ENCODE peak calls at places on chromosomes 16 and 17, in four cellular contexts. O is GM12878, H is upper lobe of left lung, E is A549. D is an unnamed sample.
A peak's percentile ranks its signal among the peaks of the same experiment; 100 is the strongest.

GRCh38 chr17:51741447-51741846 is 417.1 kb downstream of the CA10 start:
- DNase-seq in O (no peak), H (no peak), E (peak; percentile 22), D (no peak)

GRCh38 chr16:71479420-71479819 is 9.7 kb downstream of the ZNF19 start:
- DNase-seq in O (no peak), H (no peak), E (peak; percentile 29), D (peak; percentile 50)

GRCh38 chr16:54706406-54706805 is 224.3 kb upstream of the IRX5 start:
- DNase-seq in O (no peak), H (no peak), E (no peak), D (no peak)

GRCh38 chr17:32477220-32477619 is 9.6 kb upstream of the CDK5R1 start:
- DNase-seq in O (no peak), H (no peak), E (no peak), D (no peak)

GRCh38 chr16:1932050-1933028 is 10.7 kb downstream of the MSRB1 start:
- DNase-seq in O (no peak), H (peak; percentile 59), E (peak; percentile 80), D (no peak)

GRCh38 chr17:29066053-29066452 is 23.1 kb downstream of the PIPOX start:
- DNase-seq in O (no peak), H (no peak), E (no peak), D (peak; percentile 56)

GRCh38 chr17:74351552-74352210 is 10.0 kb downstream of the BTBD17 start:
- DNase-seq in O (no peak), H (peak; percentile 79), E (peak; percentile 66), D (peak; percentile 85)

GRCh38 chr16:23448392-23448791 is 4.6 kb downstream of the COG7 start:
- DNase-seq in O (no peak), H (no peak), E (peak; percentile 22), D (no peak)

GRCh38 chr16:19113577-19114358 is at the start of gene ITPRIPL2:
- DNase-seq in O (no peak), H (peak; percentile 95), E (peak; percentile 93), D (peak; percentile 92)

GRCh38 chr17:19346351-19347255 is 15.9 kb downstream of the B9D1 start:
- DNase-seq in O (no peak), H (no peak), E (peak; percentile 84), D (no peak)

GRCh38 chr17:12745481-12745880 is 43.8 kb upstream of the ARHGAP44 start:
- DNase-seq in O (no peak), H (no peak), E (no peak), D (no peak)

GRCh38 chr16:78317871-78318270 is 218.4 kb downstream of the WWOX start:
- DNase-seq in O (no peak), H (no peak), E (no peak), D (no peak)

GRCh38 chr17:77526728-77527355 is 386.1 kb downstream of the SEC14L1 start:
- DNase-seq in O (no peak), H (no peak), E (no peak), D (no peak)

GRCh38 chr17:37056622-37057021 is 107.9 kb downstream of the AATF start:
- DNase-seq in O (no peak), H (no peak), E (no peak), D (no peak)

GRCh38 chr17:4220655-4221054 is 43.1 kb downstream of the ANKFY1 start:
- DNase-seq in O (no peak), H (no peak), E (no peak), D (no peak)
- TF ChIP-seq EP300 in O (no peak), H (peak; percentile 62), E (no peak), D (no peak)

DNA sequence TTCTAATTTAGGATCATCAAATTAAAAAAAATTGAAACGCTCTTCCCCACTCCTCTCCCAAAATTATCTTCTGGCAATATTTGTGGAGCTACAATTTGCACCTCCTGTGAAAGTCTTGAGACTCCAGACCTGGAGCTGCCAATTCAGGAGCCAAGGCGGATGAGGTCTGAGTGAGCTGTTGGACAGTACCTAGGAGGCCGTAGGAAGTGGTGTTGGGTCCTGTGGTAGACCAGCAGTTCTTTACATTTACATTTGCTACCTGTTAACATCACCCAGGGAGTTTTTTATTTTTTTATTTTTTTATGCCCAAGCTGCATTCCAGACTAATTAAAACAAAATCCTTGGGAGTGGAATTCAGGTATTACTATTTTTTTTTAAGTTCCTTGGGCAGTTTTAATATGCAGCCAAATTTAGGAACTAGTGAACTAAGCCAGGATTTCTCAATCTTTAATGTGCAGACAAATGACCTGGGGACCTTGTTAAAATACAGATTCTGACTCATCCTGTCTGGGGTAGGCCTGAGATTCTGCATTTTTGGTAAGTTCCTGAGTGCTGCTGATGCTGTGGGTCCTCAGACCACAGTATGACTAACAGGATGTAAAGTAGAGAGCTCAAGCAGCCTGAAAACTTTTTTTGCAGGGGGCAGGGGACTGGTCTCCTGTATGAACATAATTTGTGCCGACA is 271.1 kb downstream of the PHKB start:
- DNase-seq in O (no peak), H (no peak), E (peak; percentile 28), D (no peak)
- TF ChIP-seq EP300 in O (no peak), H (no peak), E (no peak), D (no peak)

DNA sequence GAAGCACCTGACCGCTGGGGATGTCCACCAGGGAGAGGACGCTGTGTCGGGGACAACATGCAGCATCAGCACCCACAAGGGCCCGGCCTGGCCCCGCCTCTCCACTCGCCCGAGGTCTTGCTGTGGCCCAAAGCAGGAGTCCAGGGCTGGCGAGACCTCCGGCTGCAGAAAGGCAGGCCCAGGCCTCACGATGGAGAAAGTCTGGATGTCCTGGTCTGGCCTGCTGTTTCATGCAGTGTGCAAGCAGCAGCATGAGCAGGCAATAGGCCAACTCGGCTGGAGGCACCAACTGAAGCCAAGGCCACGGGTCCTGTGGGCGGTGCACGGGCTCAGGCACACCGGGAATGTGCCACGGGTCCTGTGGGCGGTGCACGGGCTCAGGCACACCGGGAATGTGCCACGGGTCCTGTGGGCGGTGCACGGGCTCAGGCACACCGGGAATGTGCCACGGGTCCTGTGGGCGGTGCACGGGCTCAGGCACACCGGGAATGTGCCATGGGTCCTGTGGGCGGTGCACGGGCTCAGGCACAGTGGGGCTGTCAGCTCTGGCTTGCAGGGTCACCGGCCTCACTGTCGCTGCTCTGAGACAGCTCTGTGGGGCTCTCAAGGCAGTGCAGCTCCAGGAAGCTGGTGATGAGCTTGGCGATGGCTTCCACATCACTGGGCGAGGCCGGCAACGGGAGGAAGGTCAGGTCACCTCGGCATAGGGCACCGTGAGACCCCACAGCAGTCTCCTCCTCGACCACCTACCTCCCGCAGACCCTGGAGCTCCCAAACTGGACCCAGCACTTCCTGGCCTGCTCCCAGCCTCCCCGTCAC is 6.9 kb downstream of the CYBC1 start:
- DNase-seq in O (no peak), H (peak; percentile 76), E (no peak), D (no peak)
- TF ChIP-seq EP300 in O (no peak), H (no peak), E (no peak), D (no peak)

GRCh38 chr16:66832661-66833305 is 2.0 kb upstream of the NAE1 start:
- DNase-seq in O (no peak), H (no peak), E (no peak), D (no peak)

GRCh38 chr16:66832190-66832589 is 1.4 kb upstream of the NAE1 start:
- DNase-seq in O (no peak), H (no peak), E (no peak), D (no peak)

GRCh38 chr16:66834746-66835145 is 4.0 kb upstream of the NAE1 start:
- DNase-seq in O (no peak), H (no peak), E (no peak), D (no peak)

GRCh38 chr16:66830422-66831404 is at the start of gene NAE1:
- DNase-seq in O (peak; percentile 57), H (peak; percentile 99), E (peak; percentile 91), D (peak; percentile 98)
- TF ChIP-seq EP300 in O (no peak), H (no peak), E (no peak), D (peak; percentile 10)

DNA sequence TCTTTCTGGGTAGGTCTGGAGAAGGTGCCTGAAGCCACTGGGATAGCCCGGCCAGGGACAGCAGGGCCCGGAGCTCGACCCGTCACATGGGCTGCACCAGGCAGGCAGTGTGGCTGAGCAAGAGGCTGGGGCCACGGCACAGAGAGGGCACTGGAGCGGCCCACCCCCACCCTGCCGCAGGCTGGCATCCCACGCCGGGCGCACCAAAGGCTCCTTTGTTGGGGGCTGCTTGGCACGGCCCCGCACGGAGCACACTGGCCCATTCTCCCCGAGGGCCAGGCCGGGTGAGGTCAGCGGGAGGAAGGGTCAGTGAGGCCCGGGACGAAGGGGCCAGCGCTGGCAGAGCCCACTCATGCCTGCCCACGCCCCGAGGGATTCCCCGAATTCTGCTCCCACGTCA is 36.5 kb upstream of the PVALEF start:
- DNase-seq in O (no peak), H (peak; percentile 79), E (no peak), D (no peak)
- TF ChIP-seq EP300 in O (no peak), H (no peak), E (no peak), D (no peak)

GRCh38 chr17:34989473-34989872 is 9.2 kb downstream of the LIG3 start:
- DNase-seq in O (no peak), H (no peak), E (no peak), D (no peak)

GRCh38 chr17:34990921-34991365 is 10.6 kb downstream of the LIG3 start:
- DNase-seq in O (no peak), H (no peak), E (no peak), D (no peak)

GRCh38 chr17:34987232-34987631 is 6.9 kb downstream of the LIG3 start:
- DNase-seq in O (no peak), H (no peak), E (no peak), D (no peak)

GRCh38 chr17:34991606-34992005 is 11.3 kb downstream of the LIG3 start:
- DNase-seq in O (no peak), H (no peak), E (no peak), D (no peak)

DNA sequence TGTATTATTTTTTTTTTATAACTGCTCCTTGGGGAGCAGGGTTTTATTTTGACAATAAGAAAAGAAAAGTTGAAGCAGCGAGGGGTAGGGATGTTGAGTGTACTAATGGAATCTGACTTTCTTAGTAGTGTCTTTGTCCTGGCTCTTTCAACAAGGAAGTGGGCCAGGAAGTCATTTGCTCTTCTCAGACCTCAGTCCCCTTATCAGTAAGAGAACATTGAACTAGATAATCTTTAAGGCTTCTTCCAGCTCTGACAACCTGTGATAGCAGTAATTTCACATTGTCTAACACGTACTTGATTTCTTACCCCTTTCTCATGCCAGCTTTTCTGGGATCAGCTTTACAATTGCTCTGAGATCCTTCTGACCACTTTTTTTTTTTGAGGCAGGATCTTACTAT is 8.3 kb downstream of the LIG3 start:
- DNase-seq in O (no peak), H (no peak), E (no peak), D (no peak)
- TF ChIP-seq EP300 in O (no peak), H (no peak), E (no peak), D (no peak)

GRCh38 chr16:15694499-15694898 is 44.5 kb downstream of the NDE1 start:
- DNase-seq in O (no peak), H (no peak), E (no peak), D (no peak)
- TF ChIP-seq EP300 in O (no peak), H (no peak), E (no peak), D (no peak)

GRCh38 chr16:57681950-57682728 is 12.5 kb upstream of the DRC7 start:
- DNase-seq in O (no peak), H (no peak), E (no peak), D (no peak)

GRCh38 chr16:57685633-57686032 is 9.0 kb upstream of the DRC7 start:
- DNase-seq in O (no peak), H (no peak), E (no peak), D (no peak)

GRCh38 chr16:57684626-57685358 is 9.8 kb upstream of the DRC7 start:
- DNase-seq in O (no peak), H (peak; percentile 34), E (no peak), D (no peak)

GRCh38 chr16:57682809-57683318 is 11.7 kb upstream of the DRC7 start:
- DNase-seq in O (no peak), H (no peak), E (no peak), D (no peak)

GRCh38 chr16:57683599-57684545 is 10.7 kb upstream of the DRC7 start:
- DNase-seq in O (no peak), H (peak; percentile 26), E (no peak), D (no peak)
- TF ChIP-seq EP300 in O (no peak), H (no peak), E (no peak), D (no peak)

D was measured in SK-N-SH.